ENCODE peak calls at places on chromosome 20, in six cellular contexts. N, E, Z, S, M and W are unnamed samples.

GRCh38 chr20:61965606-61966491 is 99.8 kb downstream of the TAF4 start:
- DNase-seq in N (no peak), E (no peak), Z (no peak), S (no peak), M (no peak), W (no peak)

GRCh38 chr20:19275038-19275629 is 62.7 kb downstream of the SLC24A3 start:
- DNase-seq in N (no peak), E (no peak), Z (no peak), S (no peak), M (no peak), W (no peak)

GRCh38 chr20:38023181-38024085 is 9.8 kb downstream of the TTI1 start:
- DNase-seq in N (peak; percentile 96), E (no peak), Z (no peak), S (no peak), M (peak; percentile 95), W (no peak)

GRCh38 chr20:6768228-6769185 is 1.0 kb downstream of the BMP2 start:
- DNase-seq in N (peak; percentile 53), E (peak; percentile 36), Z (no peak), S (no peak), M (peak; percentile 40), W (peak; percentile 79)

GRCh38 chr20:52269327-52269726 is 77.7 kb upstream of the ZFP64 start:
- DNase-seq in N (no peak), E (no peak), Z (no peak), S (no peak), M (no peak), W (no peak)

GRCh38 chr20:63290677-63291472 is 2.1 kb upstream of the COL20A1 start:
- DNase-seq in N (peak; percentile 24), E (no peak), Z (peak; percentile 45), S (no peak), M (peak; percentile 31), W (no peak)

GRCh38 chr20:18683839-18684238 is 96.0 kb downstream of the DTD1 start:
- DNase-seq in N (no peak), E (no peak), Z (no peak), S (no peak), M (no peak), W (no peak)

GRCh38 chr20:24662286-24662685 is 192.9 kb downstream of the SYNDIG1 start:
- DNase-seq in N (no peak), E (no peak), Z (no peak), S (no peak), M (no peak), W (no peak)

GRCh38 chr20:21436186-21436585 is 38.9 kb upstream of the NKX2-4 start:
- DNase-seq in N (peak; percentile 93), E (no peak), Z (no peak), S (peak; percentile 90), M (peak; percentile 83), W (no peak)

GRCh38 chr20:63843778-63844177 is 12.7 kb upstream of the ZBTB46 start:
- DNase-seq in N (no peak), E (no peak), Z (no peak), S (no peak), M (no peak), W (no peak)

GRCh38 chr20:16212790-16213189 is 360.5 kb downstream of the KIF16B start:
- DNase-seq in N (no peak), E (no peak), Z (no peak), S (no peak), M (no peak), W (no peak)

GRCh38 chr20:29326376-29327070 is 1930.9 kb upstream of the DEFB115 start:
- DNase-seq in N (no peak), E (no peak), Z (no peak), S (no peak), M (no peak), W (no peak)

GRCh38 chr20:21534453-21534852 is 20.6 kb upstream of the NKX2-2 start:
- DNase-seq in N (no peak), E (no peak), Z (no peak), S (no peak), M (no peak), W (no peak)